ENCODE peak calls at places on chromosomes 13 and 19, in four cellular contexts. J is Peyer's patch, F is left ventricle myocardium inferior, Q is sigmoid colon. U is an unnamed sample.
A peak's percentile ranks its signal among the peaks of the same experiment; 100 is the strongest.

GRCh38 chr19:47197141-47197540 is 33.9 kb downstream of the BBC3 start:
- DNase-seq in J (no peak), F (no peak), Q (no peak), U (no peak)

GRCh38 chr13:71661921-71662320 is 205.1 kb downstream of the DACH1 start:
- DNase-seq in J (no peak), F (no peak), Q (no peak), U (no peak)

GRCh38 chr13:27822873-27823311 is 30.6 kb downstream of the GSX1 start:
- DNase-seq in J (no peak), F (no peak), Q (no peak), U (no peak)

GRCh38 chr19:56176881-56177280 is 1.1 kb downstream of the GALP start:
- DNase-seq in J (no peak), F (no peak), Q (no peak), U (no peak)

GRCh38 chr19:58392945-58393724 is 2.3 kb upstream of the RNF225 start:
- DNase-seq in J (no peak), F (no peak), Q (no peak), U (peak; percentile 47)

GRCh38 chr13:46345400-46345799 is 41.7 kb downstream of the RUBCNL start:
- DNase-seq in J (no peak), F (no peak), Q (no peak), U (no peak)

GRCh38 chr19:5624154-5624663 is 1.3 kb downstream of the SAFB start:
- DNase-seq in J (no peak), F (peak; percentile 40), Q (peak; percentile 80), U (peak; percentile 45)

GRCh38 chr13:101416181-101417042 is at the start of gene NALCN:
- DNase-seq in J (no peak), F (peak; percentile 22), Q (no peak), U (peak; percentile 78)

GRCh38 chr19:39599116-39599515 is 3.2 kb upstream of the LGALS13 start:
- DNase-seq in J (no peak), F (no peak), Q (no peak), U (peak; percentile 83)

GRCh38 chr13:86554066-86554465 is 754.8 kb upstream of the SLITRK6 start:
- DNase-seq in J (no peak), F (no peak), Q (no peak), U (no peak)

GRCh38 chr13:27425151-27425917 is 915 bp downstream of the GTF3A start:
- DNase-seq in J (no peak), F (no peak), Q (no peak), U (no peak)

GRCh38 chr19:29531458-29532025 is 5.7 kb downstream of the VSTM2B start:
- DNase-seq in J (no peak), F (no peak), Q (peak; percentile 34), U (peak; percentile 35)

GRCh38 chr19:29380581-29380980 is 145.2 kb upstream of the VSTM2B start:
- DNase-seq in J (no peak), F (no peak), Q (peak; percentile 58), U (peak; percentile 22)

GRCh38 chr13:42039946-42040729 is 8.3 kb upstream of the DGKH start:
- DNase-seq in J (peak; percentile 88), F (peak; percentile 95), Q (peak; percentile 97), U (peak; percentile 91)

GRCh38 chr19:1292419-1293151 is 6.9 kb downstream of the EFNA2 start:
- DNase-seq in J (no peak), F (no peak), Q (no peak), U (no peak)

GRCh38 chr13:65600702-65601101 is 1629.4 kb downstream of the PCDH9 start:
- DNase-seq in J (no peak), F (no peak), Q (no peak), U (no peak)

GRCh38 chr13:52950436-52950960 is 78.1 kb upstream of the OLFM4 start:
- DNase-seq in J (no peak), F (no peak), Q (no peak), U (no peak)

GRCh38 chr19:49216076-49216475 is 58.5 kb downstream of the TRPM4 start:
- DNase-seq in J (no peak), F (no peak), Q (no peak), U (no peak)

GRCh38 chr13:32585625-32586021 is 629 bp upstream of the PDS5B start:
- DNase-seq in J (peak; percentile 22), F (no peak), Q (no peak), U (peak; percentile 69)

GRCh38 chr13:28819046-28819747 is 942 bp upstream of the MTUS2 start:
- DNase-seq in J (no peak), F (no peak), Q (no peak), U (no peak)

GRCh38 chr19:18205180-18205915 is 1.5 kb upstream of the RAB3A start:
- DNase-seq in J (peak; percentile 88), F (peak; percentile 86), Q (peak; percentile 96), U (peak; percentile 85)

GRCh38 chr13:89822467-89822866 is 1525.0 kb upstream of the MIR17HG start:
- DNase-seq in J (no peak), F (no peak), Q (no peak), U (no peak)

GRCh38 chr13:111897178-111897845 is 169.6 kb upstream of the SOX1 start:
- DNase-seq in J (no peak), F (no peak), Q (peak; percentile 29), U (peak; percentile 38)

GRCh38 chr13:71144883-71145282 is 722.1 kb downstream of the DACH1 start:
- DNase-seq in J (no peak), F (no peak), Q (no peak), U (no peak)

GRCh38 chr13:103878891-103879605 is 812.8 kb upstream of the SLC10A2 start:
- DNase-seq in J (no peak), F (no peak), Q (no peak), U (no peak)

GRCh38 chr19:18450934-18451836 is 13.3 kb upstream of the ISYNA1 start:
- DNase-seq in J (peak; percentile 84), F (peak; percentile 87), Q (peak; percentile 93), U (peak; percentile 97)

GRCh38 chr19:43782311-43782660 is 1.5 kb upstream of the KCNN4 start:
- DNase-seq in J (no peak), F (no peak), Q (no peak), U (no peak)

GRCh38 chr19:43782689-43783231 is 2.0 kb upstream of the KCNN4 start:
- DNase-seq in J (peak; percentile 86), F (no peak), Q (no peak), U (no peak)

GRCh38 chr19:43783636-43784035 is 2.9 kb upstream of the KCNN4 start:
- DNase-seq in J (no peak), F (no peak), Q (no peak), U (no peak)

GRCh38 chr19:43780706-43781525 is at the start of gene KCNN4:
- DNase-seq in J (peak; percentile 86), F (no peak), Q (no peak), U (no peak)

DNA sequence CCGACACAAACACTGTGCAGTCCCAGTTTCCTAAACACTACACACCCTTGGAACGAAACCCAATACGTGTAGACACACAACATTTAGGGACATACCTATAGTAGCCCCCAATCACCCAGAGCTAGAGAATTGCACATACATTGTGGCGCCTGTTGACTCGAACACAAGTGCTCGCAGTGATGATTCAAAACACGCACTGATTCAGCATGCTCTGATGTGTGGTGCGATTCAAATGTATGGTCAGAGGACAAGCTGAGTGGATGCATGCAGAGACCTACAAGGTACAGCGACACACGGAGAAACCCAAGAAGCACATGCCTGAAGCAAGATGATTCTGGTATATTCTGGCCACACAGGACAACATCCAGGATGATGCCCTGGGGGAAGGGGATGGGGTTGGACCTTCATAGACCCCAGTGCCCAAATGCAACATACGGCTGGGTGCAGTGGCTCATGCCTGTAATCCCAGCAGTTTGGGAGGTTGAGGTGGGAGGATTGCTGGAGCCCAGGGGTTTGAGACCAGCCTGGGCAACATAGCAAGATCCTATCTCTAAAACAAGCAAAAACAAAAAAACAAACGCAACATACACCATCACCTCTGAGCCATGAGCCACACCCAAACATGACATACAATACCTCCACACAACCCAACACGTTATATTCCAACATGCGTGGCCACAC is 997 bp upstream of the KCNN4 start:
- DNase-seq in J (no peak), F (no peak), Q (no peak), U (no peak)
- H3K4me1 ChIP-seq in J (peaks cover 61% of the 10 kb centered on the region), F (peaks cover 15% of the 10 kb centered on the region), Q (peaks cover 4% of the 10 kb centered on the region), U (no peaks in the 10 kb centered on the region)

GRCh38 chr13:30370146-30370545 is 52.1 kb upstream of the UBE2L5 start:
- DNase-seq in J (no peak), F (no peak), Q (no peak), U (no peak)

GRCh38 chr13:30366083-30366482 is 56.2 kb upstream of the UBE2L5 start:
- DNase-seq in J (no peak), F (no peak), Q (no peak), U (no peak)

GRCh38 chr13:30364876-30365275 is 57.4 kb upstream of the UBE2L5 start:
- DNase-seq in J (no peak), F (no peak), Q (no peak), U (no peak)

GRCh38 chr13:30364133-30364532 is 56.8 kb upstream of the KATNAL1 start:
- DNase-seq in J (no peak), F (no peak), Q (no peak), U (no peak)

DNA sequence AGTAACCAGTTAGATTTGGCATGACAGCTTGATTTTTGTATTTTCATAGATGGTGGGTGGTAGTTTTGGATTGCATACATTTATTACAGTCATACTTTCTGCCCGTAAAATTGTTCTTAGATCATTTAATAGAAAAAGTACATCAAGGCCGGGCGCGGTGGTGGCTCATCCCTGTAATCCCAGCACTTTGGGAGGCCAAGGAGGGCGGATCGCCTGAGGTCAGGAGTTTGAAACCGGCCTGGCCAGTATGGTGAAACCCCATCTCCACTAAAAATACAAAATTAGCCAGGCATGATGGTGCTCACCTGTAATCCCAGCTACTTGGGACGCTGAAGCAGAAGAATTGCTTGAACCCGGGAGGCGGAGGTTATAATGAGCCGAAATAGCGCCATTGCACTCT is 55.0 kb upstream of the UBE2L5 start:
- DNase-seq in J (no peak), F (no peak), Q (no peak), U (no peak)
- H3K4me1 ChIP-seq in J (peaks cover 2% of the 10 kb centered on the region), F (peaks cover 25% of the 10 kb centered on the region), Q (no peaks in the 10 kb centered on the region), U (no peaks in the 10 kb centered on the region)

DNA sequence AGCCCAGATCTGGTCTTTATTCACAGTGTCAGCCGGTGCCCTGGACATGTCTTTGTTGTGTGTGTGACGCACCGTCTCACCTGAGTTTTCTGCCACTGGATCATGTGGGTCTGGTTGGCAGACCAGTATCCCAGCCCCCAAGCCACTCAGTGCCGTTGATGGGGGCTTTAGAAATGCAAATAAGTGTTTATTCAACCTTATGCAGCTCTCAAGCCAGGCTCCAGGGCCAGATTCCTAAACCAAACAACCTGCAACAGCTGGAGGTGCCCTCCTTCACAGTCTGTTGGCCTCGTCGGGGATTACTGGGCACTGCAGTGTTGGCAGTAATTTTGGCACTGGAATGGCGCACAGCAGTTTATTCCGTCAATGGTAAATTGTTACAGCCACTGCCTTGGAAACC is 21.6 kb downstream of the FAM124A start:
- DNase-seq in J (no peak), F (no peak), Q (no peak), U (peak; percentile 90)
- H3K4me1 ChIP-seq in J (no peaks in the 10 kb centered on the region), F (peaks cover 76% of the 10 kb centered on the region), Q (peaks cover 53% of the 10 kb centered on the region), U (no peaks in the 10 kb centered on the region)

GRCh38 chr19:12224676-12225075 is 61.8 kb downstream of the ZNF136 start:
- DNase-seq in J (no peak), F (no peak), Q (no peak), U (no peak)
- H3K4me1 ChIP-seq in J (no peaks in the 10 kb centered on the region), F (peaks cover 3% of the 10 kb centered on the region), Q (no peaks in the 10 kb centered on the region), U (no peaks in the 10 kb centered on the region)

GRCh38 chr13:48486836-48487235 is 46.0 kb downstream of the RCBTB2 start:
- DNase-seq in J (no peak), F (no peak), Q (no peak), U (no peak)
- H3K4me1 ChIP-seq in J (peaks cover 2% of the 10 kb centered on the region), F (peaks cover 7% of the 10 kb centered on the region), Q (no peaks in the 10 kb centered on the region), U (no peaks in the 10 kb centered on the region)

U was measured in endodermal cell.